ENCODE peak calls at places on chromosomes 6 and 20, in nine cellular contexts. Y is endodermal cell; N is CD4-positive, CD25-positive, alpha-beta regulatory T cell; O is spleen; A is PC-3; U is cardiac muscle cell; E is AG04450; C is esophagus squamous epithelium; V is trophoblast cell. T is an unnamed sample.
A peak's percentile ranks its signal among the peaks of the same experiment; 100 is the strongest.

GRCh38 chr6:112338310-112338709 is 8.8 kb upstream of the RFPL4B start:
- DNase-seq in Y (no peak), N (no peak), O (no peak), A (no peak), U (no peak), E (no peak), C (no peak), V (no peak), T (no peak)

GRCh38 chr6:112251170-112251945 is 3.0 kb downstream of the LAMA4 start:
- DNase-seq in Y (no peak), N (no peak), O (no peak), A (no peak), U (peak; percentile 86), E (no peak), C (no peak), V (no peak), T (peak; percentile 88)

GRCh38 chr6:170132011-170132521 is 158.8 kb downstream of the DLL1 start:
- DNase-seq in Y (no peak), N (no peak), O (peak; percentile 42), A (no peak), U (no peak), E (no peak), C (no peak), V (no peak), T (no peak)

GRCh38 chr6:149501768-149502167 is 17.0 kb upstream of the ZC3H12D start:
- DNase-seq in Y (no peak), N (no peak), O (no peak), A (no peak), U (no peak), E (no peak), C (no peak), V (no peak), T (no peak)

GRCh38 chr6:15320683-15321082 is 74.8 kb downstream of the JARID2 start:
- DNase-seq in Y (no peak), N (no peak), O (no peak), A (peak; percentile 13), U (peak; percentile 33), E (no peak), C (no peak), V (no peak), T (no peak)

GRCh38 chr6:104404377-104404776 is 455.3 kb downstream of the HACE1 start:
- DNase-seq in Y (no peak), N (no peak), O (no peak), A (no peak), U (no peak), E (no peak), C (no peak), V (peak; percentile 41), T (no peak)

GRCh38 chr6:135183532-135184440 is 2.7 kb downstream of the MYB start:
- DNase-seq in Y (peak; percentile 92), N (peak; percentile 67), O (peak; percentile 89), A (peak; percentile 77), U (peak; percentile 57), E (no peak), C (no peak), V (peak; percentile 78), T (peak; percentile 35)

GRCh38 chr20:12966468-12967085 is 42.2 kb upstream of the SPTLC3 start:
- DNase-seq in Y (no peak), N (no peak), O (no peak), A (peak; percentile 75), U (peak; percentile 69), E (peak; percentile 18), C (no peak), V (no peak), T (peak; percentile 55)

GRCh38 chr6:109308018-109308492 is 74.2 kb downstream of the CD164 start:
- DNase-seq in Y (no peak), N (no peak), O (no peak), A (peak; percentile 60), U (peak; percentile 85), E (peak; percentile 16), C (no peak), V (peak; percentile 42), T (peak; percentile 51)

GRCh38 chr6:109472132-109472995 is 10.7 kb downstream of the ZBTB24 start:
- DNase-seq in Y (no peak), N (no peak), O (no peak), A (no peak), U (no peak), E (no peak), C (no peak), V (no peak), T (no peak)

GRCh38 chr6:73969982-73970960 is 274.3 kb downstream of the CD109 start:
- DNase-seq in Y (peak; percentile 49), N (no peak), O (no peak), A (peak; percentile 68), U (peak; percentile 79), E (peak; percentile 13), C (no peak), V (peak; percentile 11), T (peak; percentile 48)

GRCh38 chr6:157145656-157146285 is 177.5 kb downstream of the TMEM242 start:
- DNase-seq in Y (no peak), N (no peak), O (no peak), A (no peak), U (no peak), E (no peak), C (no peak), V (no peak), T (peak; percentile 52)

GRCh38 chr6:167495506-167496391 is 170.9 kb downstream of the TTLL2 start:
- DNase-seq in Y (no peak), N (no peak), O (no peak), A (no peak), U (no peak), E (no peak), C (no peak), V (no peak), T (no peak)

GRCh38 chr20:62159835-62160234 is 16.3 kb downstream of the SS18L1 start:
- DNase-seq in Y (no peak), N (no peak), O (no peak), A (peak; percentile 93), U (no peak), E (no peak), C (no peak), V (no peak), T (no peak)

GRCh38 chr6:104955927-104956662 is 812 bp upstream of the LIN28B start:
- DNase-seq in Y (peak; percentile 92), N (no peak), O (no peak), A (no peak), U (no peak), E (no peak), C (no peak), V (no peak), T (no peak)

GRCh38 chr6:137783640-137784198 is 83.3 kb upstream of the TNFAIP3 start:
- DNase-seq in Y (no peak), N (no peak), O (no peak), A (no peak), U (peak; percentile 50), E (no peak), C (no peak), V (no peak), T (no peak)
- H3K4me3 ChIP-seq in Y (no peak overlapping the region), N (no peak overlapping the region), O (no peak overlapping the region), A (no peak overlapping the region), U (no peak overlapping the region), E (no peak overlapping the region), C (no peak overlapping the region), V (no peak overlapping the region), T (no peak overlapping the region)

GRCh38 chr6:17291778-17292177 is 10.6 kb downstream of the RBM24 start:
- DNase-seq in Y (no peak), N (no peak), O (no peak), A (no peak), U (no peak), E (no peak), C (no peak), V (peak; percentile 94), T (no peak)
- H3K27ac ChIP-seq in Y (no peak overlapping the region), N (no peak overlapping the region), O (no peak overlapping the region), A (no peak overlapping the region), U (peak overlapping the region; percentile 99), E (no peak overlapping the region), C (no peak overlapping the region), V (no peak overlapping the region), T (no peak overlapping the region)

GRCh38 chr6:125957845-125958244 is 1.3 kb downstream of the HINT3 start:
- DNase-seq in Y (no peak), N (no peak), O (no peak), A (peak; percentile 58), U (peak; percentile 83), E (no peak), C (no peak), V (no peak), T (no peak)
- H3K4me3 ChIP-seq in Y (peak overlapping the region; percentile 91), N (peak overlapping the region; percentile 91), O (no peak overlapping the region), A (peak overlapping the region; percentile 98), U (peak overlapping the region; percentile 66), E (peak overlapping the region; percentile 91), C (peak overlapping the region; percentile 81), V (no peak overlapping the region), T (peak overlapping the region; percentile 91)

DNA sequence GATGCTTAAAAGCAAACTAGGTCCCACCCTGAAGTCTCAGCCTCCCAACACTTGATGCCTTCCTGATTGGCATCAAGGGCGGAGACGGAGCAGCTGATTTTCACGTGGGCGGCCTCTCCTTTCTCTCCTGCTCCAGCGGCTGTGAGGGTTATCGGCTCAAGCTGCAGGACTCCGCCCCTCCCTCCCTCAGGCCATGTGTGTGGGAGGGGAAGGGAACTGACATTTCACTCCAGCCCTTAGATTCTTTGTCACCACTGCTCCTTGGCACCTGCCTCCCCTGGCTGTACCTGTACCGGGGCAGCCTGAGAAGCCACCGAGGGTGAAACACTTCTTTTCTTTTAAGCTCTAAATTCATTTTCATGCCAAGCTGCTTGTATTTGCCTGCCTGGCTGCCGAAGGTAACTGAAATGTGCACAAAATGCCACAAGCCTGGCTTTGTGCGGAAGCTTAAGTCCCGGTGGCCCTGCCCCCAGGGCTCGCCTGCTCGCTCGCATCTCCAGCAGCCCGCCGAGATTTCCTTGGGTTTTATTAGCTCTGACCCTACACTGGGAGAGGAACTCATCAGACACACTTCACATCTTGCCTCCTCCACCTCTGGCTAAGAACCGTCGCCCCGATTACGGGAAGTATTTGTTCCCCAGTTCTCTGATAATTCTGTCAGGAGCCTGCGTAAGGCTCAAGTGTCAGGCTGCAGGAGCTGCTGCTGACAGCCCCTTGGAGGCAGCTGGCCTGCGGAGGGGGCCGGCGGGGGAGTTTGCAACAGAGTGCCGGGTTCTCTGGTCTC is 9.6 kb upstream of the CPNE5 start:
- DNase-seq in Y (peak; percentile 90), N (no peak), O (no peak), A (no peak), U (peak; percentile 73), E (no peak), C (no peak), V (peak; percentile 83), T (no peak)
- H3K27ac ChIP-seq in Y (peak overlapping the region; percentile 59), N (no peak overlapping the region), O (no peak overlapping the region), A (no peak overlapping the region), U (peak overlapping the region; percentile 91), E (peak overlapping the region; percentile 31), C (no peak overlapping the region), V (no peak overlapping the region), T (no peak overlapping the region)

T was measured in brain microvascular endothelial cell.